ENCODE peak calls at places on chromosomes 16 and 17, in eight cellular contexts. E is NCI-H2107, T is amniotic stem cell, R is nucleus accumbens, V is tibial artery, C is KBM-7, Z is T-cell, S is lower lobe of right lung. O is an unnamed sample.

GRCh38 chr17:63834431-63835166 is 7.1 kb upstream of the FTSJ3 start:
- DNase-seq in S (peak; percentile 66), C (peak; percentile 91), V (peak; percentile 40), R (no peak), Z (peak; percentile 52), T (no peak), E (peak; percentile 69), O (peak; percentile 48)

GRCh38 chr16:1781758-1782407 is 488 bp downstream of the SPSB3 start:
- DNase-seq in S (no peak), V (no peak), C (peak; percentile 39), T (no peak), E (no peak), R (no peak), Z (no peak), O (no peak)

GRCh38 chr17:59607817-59608403 is 11.8 kb upstream of the CLTC start:
- DNase-seq in R (no peak), E (no peak), S (no peak), V (no peak), Z (no peak), C (peak; percentile 46), T (no peak), O (no peak)

GRCh38 chr16:57039148-57039812 is 49.9 kb downstream of the NLRC5 start:
- DNase-seq in E (no peak), T (no peak), C (peak; percentile 84), V (no peak), Z (no peak), R (peak; percentile 3), S (peak; percentile 62), O (peak; percentile 49)

GRCh38 chr17:83136931-83137330 is 57.5 kb downstream of the METRNL start:
- DNase-seq in R (no peak), V (no peak), E (no peak), C (no peak), T (no peak), S (peak; percentile 24), Z (no peak), O (no peak)

GRCh38 chr16:49470550-49470949 is 96.9 kb downstream of the C16orf78 start:
- DNase-seq in V (no peak), C (no peak), E (no peak), S (peak; percentile 18), T (no peak), R (no peak), Z (no peak), O (no peak)

GRCh38 chr16:77898671-77899211 is 110.4 kb downstream of the VAT1L start:
- DNase-seq in V (no peak), R (no peak), S (no peak), E (no peak), C (no peak), Z (no peak), T (no peak), O (peak; percentile 81)

GRCh38 chr17:7651097-7651958 is 602 bp downstream of the ATP1B2 start:
- DNase-seq in S (no peak), V (no peak), E (no peak), T (no peak), Z (no peak), C (no peak), R (no peak), O (no peak)

GRCh38 chr17:37696366-37696765 is 48.5 kb downstream of the HNF1B start:
- DNase-seq in T (no peak), S (no peak), E (no peak), C (no peak), V (no peak), R (no peak), Z (no peak), O (no peak)

GRCh38 chr17:3903881-3904286 is 11.0 kb upstream of the CAMKK1 start:
- DNase-seq in S (no peak), V (no peak), Z (no peak), E (no peak), T (no peak), R (no peak), C (no peak), O (no peak)

GRCh38 chr17:30571921-30572320 is 94.7 kb downstream of the GOSR1 start:
- DNase-seq in E (no peak), Z (no peak), C (no peak), T (no peak), S (no peak), V (no peak), R (no peak), O (no peak)

GRCh38 chr16:87824991-87825841 is 44.1 kb downstream of the SLC7A5 start:
- DNase-seq in V (no peak), T (no peak), E (no peak), S (no peak), R (no peak), C (no peak), Z (no peak), O (no peak)

GRCh38 chr17:58277726-58278595 is 2.8 kb downstream of the MPO start:
- DNase-seq in R (no peak), Z (no peak), V (no peak), E (no peak), T (no peak), C (no peak), S (no peak), O (no peak)

GRCh38 chr16:81265658-81266451 is 27.4 kb downstream of the BCO1 start:
- DNase-seq in S (peak; percentile 66), C (no peak), E (no peak), R (peak; percentile 16), Z (no peak), T (no peak), V (peak; percentile 61), O (no peak)

GRCh38 chr17:1494203-1494602 is 1.7 kb upstream of the MYO1C start:
- DNase-seq in S (no peak), Z (no peak), E (no peak), C (no peak), T (no peak), V (no peak), R (no peak), O (no peak)

GRCh38 chr17:7095642-7096041 is 15.6 kb upstream of the CLEC10A start:
- DNase-seq in S (no peak), C (peak; percentile 74), T (no peak), Z (no peak), V (no peak), R (no peak), E (no peak), O (no peak)

GRCh38 chr17:28954886-28955285 is 3.6 kb upstream of the PHF12 start:
- DNase-seq in R (no peak), T (no peak), V (no peak), Z (no peak), E (no peak), C (no peak), S (no peak), O (no peak)

GRCh38 chr16:57628008-57628781 is at the start of gene ADGRG1:
- DNase-seq in T (peak; percentile 94), S (peak; percentile 64), R (peak; percentile 58), V (peak; percentile 75), Z (no peak), C (peak; percentile 88), E (no peak), O (peak; percentile 80)

GRCh38 chr16:46896314-46896968 is 12.3 kb downstream of the GPT2 start:
- DNase-seq in S (no peak), C (no peak), E (no peak), V (no peak), R (no peak), Z (no peak), T (no peak), O (no peak)

GRCh38 chr17:38967290-38967738 is at the start of gene FBXO47:
- DNase-seq in E (no peak), R (peak; percentile 67), C (no peak), S (peak; percentile 97), Z (peak; percentile 83), T (no peak), V (peak; percentile 95), O (peak; percentile 51)